ENCODE peak calls at places on chromosome 5, in seven cellular contexts. One of them, this sample, is unnamed.

GRCh38 chr5:79261907-79262306 is 26.0 kb downstream of the JMY start:
- DNase-seq in stimulated activated CD4-positive, alpha-beta T cell treated with anti-CD3 and anti-CD28 coated beads, TNF-alpha, amount 100 ng/mL, for 4 hours: no peak
- DNase-seq in occipital lobe: no peak
- DNase-seq in fibroblast of the conjunctiva: no peak
- DNase-seq in choroid plexus epithelial cell: no peak
- DNase-seq in SJCRH30: no peak
- DNase-seq in neural crest cell: no peak
- DNase-seq in this sample: no peak

GRCh38 chr5:87936667-87937066 is 332.0 kb downstream of the TMEM161B start:
- DNase-seq in stimulated activated CD4-positive, alpha-beta T cell treated with anti-CD3 and anti-CD28 coated beads, TNF-alpha, amount 100 ng/mL, for 4 hours: no peak
- DNase-seq in occipital lobe: no peak
- DNase-seq in fibroblast of the conjunctiva: no peak
- DNase-seq in choroid plexus epithelial cell: no peak
- DNase-seq in SJCRH30: no peak
- DNase-seq in neural crest cell: no peak
- DNase-seq in this sample: no peak

GRCh38 chr5:34587355-34588241 is 68.5 kb upstream of the RAI14 start:
- DNase-seq in stimulated activated CD4-positive, alpha-beta T cell treated with anti-CD3 and anti-CD28 coated beads, TNF-alpha, amount 100 ng/mL, for 4 hours: no peak
- DNase-seq in occipital lobe: no peak
- DNase-seq in fibroblast of the conjunctiva: no peak
- DNase-seq in choroid plexus epithelial cell: peak
- DNase-seq in SJCRH30: no peak
- DNase-seq in neural crest cell: no peak
- DNase-seq in this sample: peak

GRCh38 chr5:139178948-139179347 is 19.2 kb downstream of the SIL1 start:
- DNase-seq in stimulated activated CD4-positive, alpha-beta T cell treated with anti-CD3 and anti-CD28 coated beads, TNF-alpha, amount 100 ng/mL, for 4 hours: no peak
- DNase-seq in occipital lobe: no peak
- DNase-seq in fibroblast of the conjunctiva: no peak
- DNase-seq in choroid plexus epithelial cell: peak
- DNase-seq in SJCRH30: peak
- DNase-seq in neural crest cell: no peak
- DNase-seq in this sample: peak

GRCh38 chr5:36644727-36645126 is 38.3 kb downstream of the SLC1A3 start:
- DNase-seq in stimulated activated CD4-positive, alpha-beta T cell treated with anti-CD3 and anti-CD28 coated beads, TNF-alpha, amount 100 ng/mL, for 4 hours: no peak
- DNase-seq in occipital lobe: no peak
- DNase-seq in fibroblast of the conjunctiva: no peak
- DNase-seq in choroid plexus epithelial cell: no peak
- DNase-seq in SJCRH30: no peak
- DNase-seq in neural crest cell: no peak
- DNase-seq in this sample: peak

GRCh38 chr5:178114325-178115135 is 1.2 kb downstream of the N4BP3 start:
- DNase-seq in stimulated activated CD4-positive, alpha-beta T cell treated with anti-CD3 and anti-CD28 coated beads, TNF-alpha, amount 100 ng/mL, for 4 hours: no peak
- DNase-seq in occipital lobe: no peak
- DNase-seq in fibroblast of the conjunctiva: no peak
- DNase-seq in choroid plexus epithelial cell: no peak
- DNase-seq in SJCRH30: peak
- DNase-seq in neural crest cell: no peak
- DNase-seq in this sample: no peak

GRCh38 chr5:148381906-148382305 is 1.9 kb upstream of the FBXO38 start:
- DNase-seq in stimulated activated CD4-positive, alpha-beta T cell treated with anti-CD3 and anti-CD28 coated beads, TNF-alpha, amount 100 ng/mL, for 4 hours: no peak
- DNase-seq in occipital lobe: no peak
- DNase-seq in fibroblast of the conjunctiva: no peak
- DNase-seq in choroid plexus epithelial cell: no peak
- DNase-seq in SJCRH30: no peak
- DNase-seq in neural crest cell: no peak
- DNase-seq in this sample: no peak

GRCh38 chr5:178553517-178553916 is 36.7 kb downstream of the COL23A1 start:
- DNase-seq in stimulated activated CD4-positive, alpha-beta T cell treated with anti-CD3 and anti-CD28 coated beads, TNF-alpha, amount 100 ng/mL, for 4 hours: no peak
- DNase-seq in occipital lobe: peak
- DNase-seq in fibroblast of the conjunctiva: no peak
- DNase-seq in choroid plexus epithelial cell: no peak
- DNase-seq in SJCRH30: no peak
- DNase-seq in neural crest cell: no peak
- DNase-seq in this sample: no peak

GRCh38 chr5:174558190-174558589 is 166.2 kb upstream of the MSX2 start:
- DNase-seq in stimulated activated CD4-positive, alpha-beta T cell treated with anti-CD3 and anti-CD28 coated beads, TNF-alpha, amount 100 ng/mL, for 4 hours: no peak
- DNase-seq in occipital lobe: no peak
- DNase-seq in fibroblast of the conjunctiva: no peak
- DNase-seq in choroid plexus epithelial cell: no peak
- DNase-seq in SJCRH30: no peak
- DNase-seq in neural crest cell: no peak
- DNase-seq in this sample: no peak

GRCh38 chr5:92977766-92978555 is 603.1 kb downstream of the NR2F1-AS1 start:
- DNase-seq in stimulated activated CD4-positive, alpha-beta T cell treated with anti-CD3 and anti-CD28 coated beads, TNF-alpha, amount 100 ng/mL, for 4 hours: no peak
- DNase-seq in occipital lobe: no peak
- DNase-seq in fibroblast of the conjunctiva: no peak
- DNase-seq in choroid plexus epithelial cell: no peak
- DNase-seq in SJCRH30: no peak
- DNase-seq in neural crest cell: no peak
- DNase-seq in this sample: no peak

GRCh38 chr5:170418736-170419135 is 29.6 kb upstream of the KCNMB1 start:
- DNase-seq in stimulated activated CD4-positive, alpha-beta T cell treated with anti-CD3 and anti-CD28 coated beads, TNF-alpha, amount 100 ng/mL, for 4 hours: no peak
- DNase-seq in occipital lobe: no peak
- DNase-seq in fibroblast of the conjunctiva: no peak
- DNase-seq in choroid plexus epithelial cell: no peak
- DNase-seq in SJCRH30: no peak
- DNase-seq in neural crest cell: no peak
- DNase-seq in this sample: no peak

GRCh38 chr5:102223542-102224444 is 72.3 kb downstream of the SLCO4C1 start:
- DNase-seq in stimulated activated CD4-positive, alpha-beta T cell treated with anti-CD3 and anti-CD28 coated beads, TNF-alpha, amount 100 ng/mL, for 4 hours: no peak
- DNase-seq in occipital lobe: no peak
- DNase-seq in fibroblast of the conjunctiva: peak
- DNase-seq in choroid plexus epithelial cell: peak
- DNase-seq in SJCRH30: peak
- DNase-seq in neural crest cell: no peak
- DNase-seq in this sample: peak

GRCh38 chr5:13115476-13115875 is 829.0 kb downstream of the DNAH5 start:
- DNase-seq in stimulated activated CD4-positive, alpha-beta T cell treated with anti-CD3 and anti-CD28 coated beads, TNF-alpha, amount 100 ng/mL, for 4 hours: no peak
- DNase-seq in occipital lobe: no peak
- DNase-seq in fibroblast of the conjunctiva: no peak
- DNase-seq in choroid plexus epithelial cell: no peak
- DNase-seq in SJCRH30: no peak
- DNase-seq in neural crest cell: no peak
- DNase-seq in this sample: no peak

GRCh38 chr5:177403826-177404640 is 3.6 kb upstream of the PFN3 start:
- DNase-seq in stimulated activated CD4-positive, alpha-beta T cell treated with anti-CD3 and anti-CD28 coated beads, TNF-alpha, amount 100 ng/mL, for 4 hours: peak
- DNase-seq in occipital lobe: peak
- DNase-seq in fibroblast of the conjunctiva: peak
- DNase-seq in choroid plexus epithelial cell: peak
- DNase-seq in SJCRH30: peak
- DNase-seq in neural crest cell: peak
- DNase-seq in this sample: peak

GRCh38 chr5:41003670-41004376 is 67.3 kb downstream of the MROH2B start:
- DNase-seq in stimulated activated CD4-positive, alpha-beta T cell treated with anti-CD3 and anti-CD28 coated beads, TNF-alpha, amount 100 ng/mL, for 4 hours: no peak
- DNase-seq in occipital lobe: no peak
- DNase-seq in fibroblast of the conjunctiva: no peak
- DNase-seq in choroid plexus epithelial cell: no peak
- DNase-seq in SJCRH30: no peak
- DNase-seq in neural crest cell: no peak
- DNase-seq in this sample: no peak

GRCh38 chr5:16934669-16935068 is 1.4 kb downstream of the MYO10 start:
- DNase-seq in stimulated activated CD4-positive, alpha-beta T cell treated with anti-CD3 and anti-CD28 coated beads, TNF-alpha, amount 100 ng/mL, for 4 hours: no peak
- DNase-seq in occipital lobe: no peak
- DNase-seq in fibroblast of the conjunctiva: no peak
- DNase-seq in choroid plexus epithelial cell: peak
- DNase-seq in SJCRH30: peak
- DNase-seq in neural crest cell: no peak
- DNase-seq in this sample: no peak

GRCh38 chr5:24681106-24681505 is 36.3 kb upstream of the CDH10 start:
- DNase-seq in stimulated activated CD4-positive, alpha-beta T cell treated with anti-CD3 and anti-CD28 coated beads, TNF-alpha, amount 100 ng/mL, for 4 hours: no peak
- DNase-seq in occipital lobe: no peak
- DNase-seq in fibroblast of the conjunctiva: no peak
- DNase-seq in choroid plexus epithelial cell: no peak
- DNase-seq in SJCRH30: no peak
- DNase-seq in neural crest cell: no peak
- DNase-seq in this sample: no peak

GRCh38 chr5:120473332-120473731 is 9.2 kb downstream of the PRR16 start:
- DNase-seq in stimulated activated CD4-positive, alpha-beta T cell treated with anti-CD3 and anti-CD28 coated beads, TNF-alpha, amount 100 ng/mL, for 4 hours: no peak
- DNase-seq in occipital lobe: no peak
- DNase-seq in fibroblast of the conjunctiva: no peak
- DNase-seq in choroid plexus epithelial cell: peak
- DNase-seq in SJCRH30: no peak
- DNase-seq in neural crest cell: no peak
- DNase-seq in this sample: no peak

GRCh38 chr5:173055722-173055982 is 500 bp upstream of the CREBRF start:
- DNase-seq in stimulated activated CD4-positive, alpha-beta T cell treated with anti-CD3 and anti-CD28 coated beads, TNF-alpha, amount 100 ng/mL, for 4 hours: no peak
- DNase-seq in occipital lobe: no peak
- DNase-seq in fibroblast of the conjunctiva: no peak
- DNase-seq in choroid plexus epithelial cell: no peak
- DNase-seq in SJCRH30: no peak
- DNase-seq in neural crest cell: no peak
- DNase-seq in this sample: no peak

GRCh38 chr5:119321569-119322311 is 34.1 kb upstream of the TNFAIP8 start:
- DNase-seq in stimulated activated CD4-positive, alpha-beta T cell treated with anti-CD3 and anti-CD28 coated beads, TNF-alpha, amount 100 ng/mL, for 4 hours: no peak
- DNase-seq in occipital lobe: no peak
- DNase-seq in fibroblast of the conjunctiva: no peak
- DNase-seq in choroid plexus epithelial cell: no peak
- DNase-seq in SJCRH30: no peak
- DNase-seq in neural crest cell: no peak
- DNase-seq in this sample: no peak

GRCh38 chr5:112776301-112776856 is 38.7 kb downstream of the APC start:
- DNase-seq in stimulated activated CD4-positive, alpha-beta T cell treated with anti-CD3 and anti-CD28 coated beads, TNF-alpha, amount 100 ng/mL, for 4 hours: no peak
- DNase-seq in occipital lobe: no peak
- DNase-seq in fibroblast of the conjunctiva: peak
- DNase-seq in choroid plexus epithelial cell: peak
- DNase-seq in SJCRH30: no peak
- DNase-seq in neural crest cell: no peak
- DNase-seq in this sample: peak

GRCh38 chr5:151213803-151214613 is 9.9 kb downstream of the CCDC69 start:
- DNase-seq in stimulated activated CD4-positive, alpha-beta T cell treated with anti-CD3 and anti-CD28 coated beads, TNF-alpha, amount 100 ng/mL, for 4 hours: peak
- DNase-seq in occipital lobe: no peak
- DNase-seq in fibroblast of the conjunctiva: peak
- DNase-seq in choroid plexus epithelial cell: peak
- DNase-seq in SJCRH30: peak
- DNase-seq in neural crest cell: no peak
- DNase-seq in this sample: peak

GRCh38 chr5:126732716-126733115 is 44.2 kb upstream of the LMNB1 start:
- DNase-seq in stimulated activated CD4-positive, alpha-beta T cell treated with anti-CD3 and anti-CD28 coated beads, TNF-alpha, amount 100 ng/mL, for 4 hours: no peak
- DNase-seq in occipital lobe: no peak
- DNase-seq in fibroblast of the conjunctiva: no peak
- DNase-seq in choroid plexus epithelial cell: no peak
- DNase-seq in SJCRH30: peak
- DNase-seq in neural crest cell: no peak
- DNase-seq in this sample: peak

GRCh38 chr5:134127376-134127861 is 12.9 kb downstream of the TCF7 start:
- DNase-seq in stimulated activated CD4-positive, alpha-beta T cell treated with anti-CD3 and anti-CD28 coated beads, TNF-alpha, amount 100 ng/mL, for 4 hours: no peak
- DNase-seq in occipital lobe: no peak
- DNase-seq in fibroblast of the conjunctiva: no peak
- DNase-seq in choroid plexus epithelial cell: peak
- DNase-seq in SJCRH30: no peak
- DNase-seq in neural crest cell: no peak
- DNase-seq in this sample: no peak

GRCh38 chr5:14284366-14285148 is 141.4 kb downstream of the TRIO start:
- DNase-seq in stimulated activated CD4-positive, alpha-beta T cell treated with anti-CD3 and anti-CD28 coated beads, TNF-alpha, amount 100 ng/mL, for 4 hours: no peak
- DNase-seq in occipital lobe: no peak
- DNase-seq in fibroblast of the conjunctiva: no peak
- DNase-seq in choroid plexus epithelial cell: no peak
- DNase-seq in SJCRH30: no peak
- DNase-seq in neural crest cell: no peak
- DNase-seq in this sample: no peak

GRCh38 chr5:94376672-94377345 is 241.6 kb downstream of the KIAA0825 start:
- DNase-seq in stimulated activated CD4-positive, alpha-beta T cell treated with anti-CD3 and anti-CD28 coated beads, TNF-alpha, amount 100 ng/mL, for 4 hours: no peak
- DNase-seq in occipital lobe: no peak
- DNase-seq in fibroblast of the conjunctiva: no peak
- DNase-seq in choroid plexus epithelial cell: peak
- DNase-seq in SJCRH30: peak
- DNase-seq in neural crest cell: no peak
- DNase-seq in this sample: no peak

GRCh38 chr5:88480766-88481499 is 212.3 kb upstream of the TMEM161B start:
- DNase-seq in stimulated activated CD4-positive, alpha-beta T cell treated with anti-CD3 and anti-CD28 coated beads, TNF-alpha, amount 100 ng/mL, for 4 hours: no peak
- DNase-seq in occipital lobe: no peak
- DNase-seq in fibroblast of the conjunctiva: peak
- DNase-seq in choroid plexus epithelial cell: no peak
- DNase-seq in SJCRH30: no peak
- DNase-seq in neural crest cell: no peak
- DNase-seq in this sample: no peak

GRCh38 chr5:175202461-175203065 is 241.4 kb downstream of the DRD1 start:
- DNase-seq in stimulated activated CD4-positive, alpha-beta T cell treated with anti-CD3 and anti-CD28 coated beads, TNF-alpha, amount 100 ng/mL, for 4 hours: no peak
- DNase-seq in occipital lobe: no peak
- DNase-seq in fibroblast of the conjunctiva: no peak
- DNase-seq in choroid plexus epithelial cell: no peak
- DNase-seq in SJCRH30: peak
- DNase-seq in neural crest cell: no peak
- DNase-seq in this sample: peak

GRCh38 chr5:15009420-15009819 is 137.8 kb upstream of the ANKH start:
- DNase-seq in stimulated activated CD4-positive, alpha-beta T cell treated with anti-CD3 and anti-CD28 coated beads, TNF-alpha, amount 100 ng/mL, for 4 hours: no peak
- DNase-seq in occipital lobe: no peak
- DNase-seq in fibroblast of the conjunctiva: peak
- DNase-seq in choroid plexus epithelial cell: peak
- DNase-seq in SJCRH30: peak
- DNase-seq in neural crest cell: no peak
- DNase-seq in this sample: peak

GRCh38 chr5:34411470-34412346 is 244.4 kb upstream of the RAI14 start:
- DNase-seq in stimulated activated CD4-positive, alpha-beta T cell treated with anti-CD3 and anti-CD28 coated beads, TNF-alpha, amount 100 ng/mL, for 4 hours: no peak
- DNase-seq in occipital lobe: no peak
- DNase-seq in fibroblast of the conjunctiva: no peak
- DNase-seq in choroid plexus epithelial cell: peak
- DNase-seq in SJCRH30: peak
- DNase-seq in neural crest cell: no peak
- DNase-seq in this sample: no peak

GRCh38 chr5:57505640-57506039 is 23.0 kb upstream of the ACTBL2 start:
- DNase-seq in stimulated activated CD4-positive, alpha-beta T cell treated with anti-CD3 and anti-CD28 coated beads, TNF-alpha, amount 100 ng/mL, for 4 hours: no peak
- DNase-seq in occipital lobe: no peak
- DNase-seq in fibroblast of the conjunctiva: no peak
- DNase-seq in choroid plexus epithelial cell: no peak
- DNase-seq in SJCRH30: no peak
- DNase-seq in neural crest cell: no peak
- DNase-seq in this sample: no peak

GRCh38 chr5:150208187-150209015 is 18.5 kb downstream of the SLC6A7 start:
- DNase-seq in stimulated activated CD4-positive, alpha-beta T cell treated with anti-CD3 and anti-CD28 coated beads, TNF-alpha, amount 100 ng/mL, for 4 hours: no peak
- DNase-seq in occipital lobe: no peak
- DNase-seq in fibroblast of the conjunctiva: no peak
- DNase-seq in choroid plexus epithelial cell: no peak
- DNase-seq in SJCRH30: no peak
- DNase-seq in neural crest cell: no peak
- DNase-seq in this sample: peak

GRCh38 chr5:139180850-139181785 is 17.1 kb downstream of the SIL1 start:
- DNase-seq in stimulated activated CD4-positive, alpha-beta T cell treated with anti-CD3 and anti-CD28 coated beads, TNF-alpha, amount 100 ng/mL, for 4 hours: no peak
- DNase-seq in occipital lobe: no peak
- DNase-seq in fibroblast of the conjunctiva: peak
- DNase-seq in choroid plexus epithelial cell: peak
- DNase-seq in SJCRH30: no peak
- DNase-seq in neural crest cell: no peak
- DNase-seq in this sample: no peak

GRCh38 chr5:134845335-134845851 is 375 bp upstream of the C5orf24 start:
- DNase-seq in stimulated activated CD4-positive, alpha-beta T cell treated with anti-CD3 and anti-CD28 coated beads, TNF-alpha, amount 100 ng/mL, for 4 hours: no peak
- DNase-seq in occipital lobe: no peak
- DNase-seq in fibroblast of the conjunctiva: no peak
- DNase-seq in choroid plexus epithelial cell: no peak
- DNase-seq in SJCRH30: no peak
- DNase-seq in neural crest cell: no peak
- DNase-seq in this sample: peak

GRCh38 chr5:139642213-139642612 is 5.9 kb upstream of the CXXC5 start:
- DNase-seq in stimulated activated CD4-positive, alpha-beta T cell treated with anti-CD3 and anti-CD28 coated beads, TNF-alpha, amount 100 ng/mL, for 4 hours: no peak
- DNase-seq in occipital lobe: no peak
- DNase-seq in fibroblast of the conjunctiva: no peak
- DNase-seq in choroid plexus epithelial cell: no peak
- DNase-seq in SJCRH30: no peak
- DNase-seq in neural crest cell: no peak
- DNase-seq in this sample: no peak

GRCh38 chr5:79471556-79471955 is 42.4 kb downstream of the HOMER1 start:
- DNase-seq in stimulated activated CD4-positive, alpha-beta T cell treated with anti-CD3 and anti-CD28 coated beads, TNF-alpha, amount 100 ng/mL, for 4 hours: no peak
- DNase-seq in occipital lobe: no peak
- DNase-seq in fibroblast of the conjunctiva: no peak
- DNase-seq in choroid plexus epithelial cell: no peak
- DNase-seq in SJCRH30: no peak
- DNase-seq in neural crest cell: no peak
- DNase-seq in this sample: no peak

This sample was measured in amniotic epithelial cell.